ENCODE peak calls at places on chromosomes 4 and X, in five cellular contexts. R is A549, K is SK-N-SH, S is K562, E is HCT116. T is an unnamed sample. For H3K9me3, the result is how much of the 10 kb centered on the place peaks cover.

GRCh38 chr4:15864771-15865566 is 73.6 kb downstream of the FGFBP1 start:
- DNase-seq in R (no peak), K (no peak), S (no peak), E (no peak), T (no peak)

GRCh38 chr4:12486995-12487394 is 997.1 kb downstream of the RAB28 start:
- DNase-seq in R (no peak), K (no peak), S (no peak), E (no peak), T (no peak)

GRCh38 chrX:123764967-123765871 is 32.4 kb upstream of the THOC2 start:
- DNase-seq in R (peak), K (peak), S (peak), E (peak), T (no peak)

GRCh38 chrX:149472620-149473019 is 32.5 kb downstream of the IDS start:
- DNase-seq in R (no peak), K (no peak), S (no peak), E (no peak), T (no peak)

GRCh38 chrX:136802515-136802914 is 21.8 kb upstream of the ARHGEF6 start:
- DNase-seq in R (no peak), K (no peak), S (no peak), E (no peak), T (no peak)

GRCh38 chr4:160316036-160316435 is 1213.2 kb downstream of the RAPGEF2 start:
- DNase-seq in R (no peak), K (no peak), S (no peak), E (no peak), T (no peak)

GRCh38 chr4:52838729-52839722 is 23.1 kb upstream of the RASL11B start:
- DNase-seq in R (no peak), K (no peak), S (no peak), E (no peak), T (no peak)

GRCh38 chrX:41604154-41604553 is 84.6 kb upstream of the GPR34 start:
- DNase-seq in R (no peak), K (no peak), S (no peak), E (no peak), T (no peak)

GRCh38 chrX:107678957-107679740 is 50.8 kb downstream of the PRPS1 start:
- DNase-seq in R (no peak), K (no peak), S (peak), E (no peak), T (no peak)

GRCh38 chrX:84189125-84189524 is 1.1 kb upstream of the RPS6KA6 start:
- DNase-seq in R (no peak), K (no peak), S (no peak), E (no peak), T (no peak)

GRCh38 chr4:101689220-101689619 is 101.3 kb upstream of the BANK1 start:
- DNase-seq in R (no peak), K (no peak), S (no peak), E (no peak), T (no peak)

GRCh38 chr4:181569553-181569952 is 673.6 kb upstream of the TENM3 start:
- DNase-seq in R (peak), K (peak), S (no peak), E (peak), T (peak)

GRCh38 chrX:154082396-154083133 is 15.0 kb downstream of the MECP2 start:
- DNase-seq in R (no peak), K (no peak), S (no peak), E (no peak), T (no peak)

GRCh38 chrX:13418126-13419091 is 98.6 kb upstream of the ATXN3L start:
- DNase-seq in R (no peak), K (no peak), S (no peak), E (no peak), T (no peak)

GRCh38 chrX:63855896-63856295 is 70.9 kb upstream of the ARHGEF9 start:
- DNase-seq in R (no peak), K (no peak), S (no peak), E (no peak), T (no peak)

GRCh38 chr4:141501931-141502330 is 134.5 kb upstream of the IL15 start:
- DNase-seq in R (no peak), K (no peak), S (no peak), E (no peak), T (no peak)

GRCh38 chr4:48718818-48719465 is 61.1 kb downstream of the FRYL start:
- DNase-seq in R (no peak), K (no peak), S (no peak), E (no peak), T (no peak)

GRCh38 chr4:137471895-137472294 is 60.4 kb downstream of the PCDH18 start:
- DNase-seq in R (no peak), K (no peak), S (no peak), E (no peak), T (peak)

GRCh38 chr4:142274137-142274536 is 572.0 kb downstream of the INPP4B start:
- DNase-seq in R (no peak), K (no peak), S (no peak), E (no peak), T (no peak)

GRCh38 chrX:39327255-39327654 is 526.0 kb downstream of the MID1IP1 start:
- DNase-seq in R (no peak), K (no peak), S (no peak), E (no peak), T (no peak)

GRCh38 chrX:25531096-25531495 is 515.3 kb upstream of the ARX start:
- DNase-seq in R (no peak), K (no peak), S (no peak), E (no peak), T (no peak)

GRCh38 chr4:146333187-146333894 is 119.0 kb downstream of the REELD1 start:
- DNase-seq in R (no peak), K (no peak), S (no peak), E (no peak), T (no peak)

GRCh38 chr4:83771113-83771705 is 235.3 kb downstream of the GPAT3 start:
- DNase-seq in R (peak), K (peak), S (peak), E (peak), T (peak)

GRCh38 chr4:4461850-4462249 is 74.9 kb downstream of the NSG1 start:
- DNase-seq in R (no peak), K (peak), S (no peak), E (no peak), T (no peak)

DNA sequence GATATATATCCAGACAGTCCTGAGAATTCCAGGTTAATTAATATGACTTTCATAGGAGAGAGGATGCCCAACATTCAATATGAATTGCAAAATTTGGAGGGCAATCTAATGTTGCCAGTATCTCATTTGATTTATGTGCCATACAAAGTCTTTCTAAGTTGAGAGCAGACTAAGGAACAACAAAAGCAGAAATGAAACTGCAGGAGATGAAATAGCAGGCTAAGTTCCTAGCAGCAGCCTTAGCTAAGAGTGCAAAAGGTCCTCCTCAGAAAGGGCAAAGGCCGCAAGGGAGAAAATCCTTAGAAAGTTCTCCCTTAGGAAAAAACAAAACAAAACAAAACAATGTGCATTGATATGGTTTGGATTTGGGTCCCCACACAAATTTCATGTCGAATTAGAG is 602.9 kb upstream of the HTR2C start:
- DNase-seq in R (no peak), K (no peak), S (no peak), E (no peak), T (no peak)
- TF ChIP-seq REST in R (no peak), K (no peak), S (no peak), E (no peak), T (no peak)

DNA sequence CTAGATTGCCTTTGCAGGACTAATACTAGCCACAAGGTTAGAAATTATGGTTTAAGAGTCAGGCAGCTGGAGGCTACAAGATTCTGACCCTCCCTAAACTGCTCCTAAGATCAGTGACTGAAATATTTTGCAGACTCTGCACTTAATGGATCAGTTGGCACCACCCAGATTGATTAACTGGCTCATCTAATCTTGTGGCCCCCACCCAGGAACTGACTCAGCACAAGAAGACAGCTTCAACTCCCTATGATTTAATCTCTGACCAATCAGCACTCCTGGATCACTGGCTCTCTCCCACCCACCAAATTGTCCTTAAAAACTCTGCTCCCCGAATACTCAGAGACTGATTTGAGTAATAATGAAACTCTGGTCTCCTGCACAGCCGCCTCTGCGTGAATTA is 145.4 kb upstream of the LCORL start:
- DNase-seq in R (no peak), K (no peak), S (no peak), E (no peak), T (no peak)
- H3K9me3 ChIP-seq in R (under half), K (under half), S (under half), E (under half), T (under half)

DNA sequence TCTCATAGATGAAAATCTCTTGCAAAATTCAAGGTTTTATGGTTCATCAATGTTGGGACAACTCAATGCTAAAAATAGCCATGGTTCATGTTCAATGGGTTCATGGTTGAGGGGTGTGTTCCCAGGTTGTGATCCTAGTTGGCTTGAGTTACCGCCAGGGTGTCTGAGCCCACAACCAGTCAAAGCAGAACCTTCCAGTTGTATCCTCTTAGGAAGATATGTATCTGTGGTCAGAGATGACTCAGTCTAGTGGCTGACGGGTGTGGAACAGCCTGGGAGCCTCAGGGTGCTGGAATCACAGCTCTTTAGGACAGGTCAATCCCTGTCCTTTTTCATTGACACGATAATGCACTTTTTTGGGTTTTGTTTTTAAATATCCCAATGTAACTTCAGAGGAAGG is 192.3 kb upstream of the NR3C2 start:
- DNase-seq in R (no peak), K (no peak), S (no peak), E (no peak), T (no peak)
- TF ChIP-seq REST in R (no peak), K (no peak), S (no peak), E (no peak), T (no peak)

GRCh38 chr4:8858188-8858924 is 13.3 kb downstream of the HMX1 start:
- DNase-seq in R (no peak), K (no peak), S (no peak), E (no peak), T (no peak)
- H3K9me3 ChIP-seq in R (under half), K (under half), S (under half), E (under half), T (under half)

GRCh38 chrX:54444752-54445151 is 4.5 kb downstream of the TSR2 start:
- DNase-seq in R (no peak), K (no peak), S (no peak), E (no peak), T (no peak)

GRCh38 chrX:54442790-54443189 is 2.6 kb downstream of the TSR2 start:
- DNase-seq in R (no peak), K (no peak), S (no peak), E (no peak), T (no peak)

GRCh38 chrX:54449929-54450328 is 9.7 kb downstream of the TSR2 start:
- DNase-seq in R (no peak), K (no peak), S (no peak), E (no peak), T (no peak)

GRCh38 chrX:54446084-54446483 is 5.9 kb downstream of the TSR2 start:
- DNase-seq in R (no peak), K (no peak), S (no peak), E (no peak), T (no peak)

DNA sequence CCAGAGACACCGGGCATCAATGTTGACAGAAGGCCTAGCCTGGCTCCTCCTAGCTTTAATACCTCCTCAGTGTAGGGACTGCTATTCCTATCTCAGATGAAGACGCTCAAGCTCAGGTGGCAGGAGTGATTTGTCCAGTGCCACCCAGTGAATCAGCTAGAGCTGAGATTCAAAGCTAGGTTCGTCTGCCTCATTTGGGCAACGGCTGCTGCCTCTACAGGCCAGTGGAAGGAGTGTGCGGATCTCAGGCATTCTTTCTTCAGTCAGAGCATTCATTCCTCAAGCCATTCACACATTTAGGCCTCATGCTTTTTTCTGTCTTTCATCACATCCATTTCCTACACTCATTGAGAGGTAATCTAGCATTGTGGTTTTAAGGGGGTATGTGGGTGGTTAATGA is 7.3 kb downstream of the TSR2 start:
- DNase-seq in R (peak), K (no peak), S (no peak), E (no peak), T (no peak)
- TF ChIP-seq REST in R (no peak), K (no peak), S (no peak), E (no peak), T (no peak)

GRCh38 chr4:213971-214370 is 89.7 kb downstream of the ZNF718 start:
- DNase-seq in R (no peak), K (no peak), S (no peak), E (no peak), T (no peak)
- H3K9me3 ChIP-seq in R (under half), K (under half), S (under half), E (under half), T (under half)

DNA sequence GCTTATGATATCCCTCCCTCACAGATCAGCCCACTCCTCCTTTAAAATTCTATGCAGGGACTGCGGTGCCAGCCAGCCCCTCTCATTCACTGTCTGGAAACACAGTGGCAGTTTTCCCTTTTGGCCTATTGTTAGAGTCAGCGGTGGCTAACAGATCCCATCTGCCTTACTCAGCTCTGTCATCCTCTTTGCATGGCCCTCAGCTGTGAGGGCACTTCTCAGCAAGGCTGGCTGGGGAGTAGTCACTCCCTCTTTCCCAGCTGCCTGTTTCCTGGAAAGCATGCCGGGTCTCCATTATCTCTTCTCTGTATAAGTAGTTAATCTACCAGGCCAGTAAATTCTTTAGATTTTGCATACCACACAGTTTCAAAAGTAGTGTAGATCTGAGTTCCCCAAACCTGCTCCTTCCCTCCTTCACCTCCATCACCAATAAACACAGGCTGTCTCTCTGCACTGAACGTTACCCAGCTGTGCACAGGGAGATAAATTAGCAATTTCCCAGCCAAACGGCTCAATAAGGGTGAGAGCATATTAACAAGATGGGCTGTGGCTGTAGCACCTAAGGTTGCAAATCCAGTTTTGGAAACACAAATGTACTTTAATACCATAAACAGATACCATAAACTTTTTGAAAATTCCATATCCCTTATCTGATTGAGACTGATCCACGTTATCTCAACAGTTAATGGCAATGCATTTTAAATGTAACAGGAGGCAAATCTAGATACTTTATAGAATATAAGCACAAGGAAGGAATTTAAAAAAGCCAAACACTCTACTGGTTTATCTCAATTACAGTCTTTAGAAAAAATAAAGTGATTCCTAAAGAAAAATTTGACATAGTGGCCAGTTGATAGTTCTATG is 229.3 kb downstream of the ANKRD50 start:
- DNase-seq in R (no peak), K (peak), S (no peak), E (no peak), T (no peak)
- TF ChIP-seq REST in R (no peak), K (no peak), S (no peak), E (no peak), T (no peak)